ENCODE peak calls at places on chromosomes 13 and 19, in ten cellular contexts. L is ascending aorta, E is heart left ventricle, A is right cardiac atrium, R is gastrocnemius medialis, W is cardiac fibroblast, X is mesendoderm, U is astrocyte of the spinal cord, P is psoas muscle, D is bronchial epithelial cell. V is an unnamed sample.
A peak's percentile ranks its signal among the peaks of the same experiment; 100 is the strongest.

GRCh38 chr19:46181386-46181774 is 33.3 kb downstream of the IGFL2 start:
- DNase-seq in L (no peak), E (no peak), A (no peak), R (no peak), W (peak; percentile 19), X (no peak), U (peak; percentile 38), P (no peak), D (peak; percentile 38), V (no peak)

GRCh38 chr19:36222503-36222902 is 7.6 kb downstream of the ZNF146 start:
- DNase-seq in L (no peak), E (no peak), A (no peak), R (no peak), W (no peak), X (no peak), U (no peak), P (no peak), D (no peak), V (no peak)

GRCh38 chr19:54108496-54108895 is 5.8 kb downstream of the NDUFA3 start:
- DNase-seq in L (no peak), E (no peak), A (no peak), R (no peak), W (no peak), X (no peak), U (no peak), P (no peak), D (no peak), V (no peak)

GRCh38 chr13:109389892-109390345 is 396.5 kb downstream of the IRS2 start:
- DNase-seq in L (no peak), E (no peak), A (no peak), R (no peak), W (peak; percentile 56), X (no peak), U (no peak), P (no peak), D (peak; percentile 7), V (peak; percentile 48)

GRCh38 chr19:6616011-6616410 is 25.1 kb upstream of the CD70 start:
- DNase-seq in L (no peak), E (no peak), A (no peak), R (no peak), W (peak; percentile 34), X (no peak), U (peak; percentile 59), P (no peak), D (peak; percentile 78), V (peak; percentile 4)

GRCh38 chr19:41386442-41386841 is 10.1 kb downstream of the TMEM91 start:
- DNase-seq in L (no peak), E (no peak), A (no peak), R (no peak), W (peak; percentile 59), X (no peak), U (no peak), P (no peak), D (peak; percentile 59), V (no peak)

GRCh38 chr19:35261356-35262100 is 7.2 kb upstream of the USF2 start:
- DNase-seq in L (no peak), E (no peak), A (peak; percentile 8), R (no peak), W (no peak), X (no peak), U (no peak), P (peak; percentile 48), D (no peak), V (no peak)

GRCh38 chr19:5228932-5229777 is 111.5 kb downstream of the PTPRS start:
- DNase-seq in L (no peak), E (no peak), A (no peak), R (no peak), W (peak; percentile 13), X (no peak), U (no peak), P (no peak), D (no peak), V (peak; percentile 48)

GRCh38 chr19:35693835-35694599 is 10.3 kb upstream of the ZBTB32 start:
- DNase-seq in L (peak; percentile 24), E (peak; percentile 85), A (peak; percentile 88), R (peak; percentile 86), W (peak; percentile 90), X (peak; percentile 91), U (peak; percentile 67), P (peak; percentile 92), D (peak; percentile 71), V (peak; percentile 93)

GRCh38 chr13:91346848-91347211 is 657 bp upstream of the MIR17HG start:
- DNase-seq in L (no peak), E (no peak), A (no peak), R (peak; percentile 11), W (peak; percentile 4), X (peak; percentile 64), U (peak; percentile 32), P (no peak), D (peak; percentile 34), V (peak; percentile 31)

GRCh38 chr19:33703821-33704220 is 82.1 kb downstream of the CHST8 start:
- DNase-seq in L (no peak), E (no peak), A (no peak), R (no peak), W (no peak), X (no peak), U (no peak), P (no peak), D (no peak), V (no peak)

GRCh38 chr19:12838182-12838890 is at the start of gene MAST1:
- DNase-seq in L (no peak), E (no peak), A (peak; percentile 18), R (no peak), W (peak; percentile 29), X (peak; percentile 66), U (no peak), P (peak; percentile 51), D (no peak), V (peak; percentile 63)
- H3K4me3 ChIP-seq in L (peak within 1 kb of the TSS; percentile 49), E (peak within 1 kb of the TSS; percentile 43), A (peak within 1 kb of the TSS; percentile 38), R (no peak within 1 kb of the TSS), W (peak within 1 kb of the TSS; percentile 21), X (peak within 1 kb of the TSS; percentile 38), U (peak within 1 kb of the TSS; percentile 12), P (peak within 1 kb of the TSS; percentile 47), D (peak within 1 kb of the TSS; percentile 19), V (no peak within 1 kb of the TSS)

GRCh38 chr19:3402631-3403443 is 36.5 kb downstream of the NFIC start:
- DNase-seq in L (no peak), E (no peak), A (no peak), R (no peak), W (no peak), X (no peak), U (no peak), P (no peak), D (no peak), V (no peak)

GRCh38 chr19:3406571-3407111 is 40.3 kb downstream of the NFIC start:
- DNase-seq in L (no peak), E (no peak), A (no peak), R (no peak), W (no peak), X (no peak), U (no peak), P (peak; percentile 62), D (no peak), V (no peak)

GRCh38 chr19:3403489-3404323 is 37.3 kb downstream of the NFIC start:
- DNase-seq in L (peak; percentile 81), E (peak; percentile 93), A (peak; percentile 94), R (peak; percentile 94), W (peak; percentile 99), X (no peak), U (peak; percentile 97), P (peak; percentile 95), D (no peak), V (peak; percentile 84)

GRCh38 chr19:3404324-3405260 is 38.2 kb downstream of the NFIC start:
- DNase-seq in L (peak; percentile 55), E (peak; percentile 92), A (peak; percentile 94), R (peak; percentile 94), W (peak; percentile 93), X (no peak), U (peak; percentile 90), P (peak; percentile 96), D (peak; percentile 60), V (peak; percentile 69)

DNA sequence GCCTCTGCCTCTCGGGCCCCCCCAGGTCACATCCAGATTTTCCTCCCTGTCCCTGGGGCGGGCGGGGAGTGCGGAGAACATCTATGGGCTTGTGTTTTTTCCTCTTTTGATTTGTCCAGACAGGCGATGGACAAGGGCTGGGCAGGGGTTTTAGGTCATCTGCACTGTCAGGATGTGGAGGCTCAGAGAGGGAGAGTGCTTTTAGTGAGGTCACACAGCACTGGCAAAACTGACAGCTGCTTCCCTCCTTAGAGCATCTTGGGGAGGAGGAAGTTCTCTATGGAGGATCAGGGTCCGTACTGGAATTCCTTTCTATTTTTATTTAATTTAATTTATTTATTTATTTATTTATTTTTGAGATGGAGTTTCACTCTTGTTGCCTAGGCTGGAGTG is 38.9 kb downstream of the NFIC start:
- DNase-seq in L (no peak), E (no peak), A (no peak), R (no peak), W (no peak), X (no peak), U (no peak), P (no peak), D (no peak), V (no peak)
- H3K4me3 ChIP-seq in L (peak overlapping the region; percentile 60), E (peak overlapping the region; percentile 47), A (no peak overlapping the region), R (peak overlapping the region; percentile 59), W (no peak overlapping the region), X (no peak overlapping the region), U (no peak overlapping the region), P (peak overlapping the region; percentile 68), D (no peak overlapping the region), V (peak overlapping the region; percentile 68)

DNA sequence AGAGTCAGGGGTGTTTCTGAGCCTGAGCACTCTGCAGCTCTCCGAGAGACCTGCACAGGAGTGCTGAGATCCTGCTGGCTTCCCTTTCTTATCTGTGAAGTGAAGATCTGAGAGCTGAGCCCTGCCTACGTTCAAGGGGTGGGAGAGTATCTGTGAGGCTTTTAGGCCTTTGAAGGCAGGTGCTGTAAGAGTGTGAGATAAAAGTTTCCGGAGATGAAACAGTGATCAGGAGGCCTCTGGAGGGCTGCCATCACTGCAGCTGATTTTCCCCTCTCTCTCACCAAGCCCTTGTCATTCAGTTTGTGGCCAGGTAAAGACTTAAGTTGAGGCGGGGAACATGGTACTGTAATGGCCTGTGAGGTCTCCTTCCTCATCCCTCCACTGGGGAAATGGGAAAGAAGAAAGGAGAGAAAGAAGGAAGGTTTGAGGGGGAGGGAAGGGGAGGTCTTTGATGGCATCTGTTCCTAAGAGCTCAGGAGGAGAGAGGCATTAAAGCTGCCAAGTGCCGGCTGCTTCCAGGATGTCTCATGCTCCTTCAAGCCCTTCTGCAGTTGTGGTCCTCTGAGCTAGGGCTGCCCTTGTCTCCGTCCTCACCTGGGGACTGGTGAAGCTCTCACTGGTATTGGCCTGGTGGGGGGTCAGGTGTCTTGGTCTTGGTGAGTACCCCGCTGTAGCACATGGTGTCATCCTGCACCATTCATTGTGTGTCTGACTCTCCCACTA is 83.3 kb downstream of the AKAP11 start:
- DNase-seq in L (no peak), E (no peak), A (no peak), R (no peak), W (no peak), X (peak; percentile 11), U (peak; percentile 27), P (no peak), D (no peak), V (no peak)
- H3K4me3 ChIP-seq in L (no peak overlapping the region), E (no peak overlapping the region), A (no peak overlapping the region), R (no peak overlapping the region), W (no peak overlapping the region), X (no peak overlapping the region), U (no peak overlapping the region), P (no peak overlapping the region), D (no peak overlapping the region), V (no peak overlapping the region)

DNA sequence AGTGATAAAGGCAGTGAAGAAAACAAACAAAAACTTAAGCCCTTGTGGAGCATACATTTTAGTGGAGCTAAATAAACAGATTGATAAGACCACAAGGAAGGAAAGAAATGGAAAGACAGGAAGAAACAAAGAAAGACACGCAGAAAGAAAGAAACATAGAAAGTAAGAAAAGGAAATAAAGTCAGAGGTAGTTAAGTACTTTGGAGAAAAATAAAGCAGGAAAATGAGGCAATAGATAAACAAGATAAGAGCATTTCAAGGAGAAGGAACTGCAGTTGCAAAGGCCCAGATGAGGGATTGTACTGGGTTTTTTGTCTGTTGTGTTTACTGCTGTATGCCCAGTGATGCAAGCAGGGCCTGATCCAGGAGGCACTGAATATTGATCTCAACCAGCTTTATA is 1.0 kb downstream of the NFKBIB start:
- DNase-seq in L (no peak), E (no peak), A (no peak), R (no peak), W (peak; percentile 29), X (no peak), U (no peak), P (no peak), D (no peak), V (peak; percentile 36)
- H3K4me3 ChIP-seq in L (peak overlapping the region; percentile 94), E (peak overlapping the region; percentile 98), A (peak overlapping the region; percentile 70), R (peak overlapping the region; percentile 91), W (no peak overlapping the region), X (no peak overlapping the region), U (peak overlapping the region; percentile 77), P (peak overlapping the region; percentile 87), D (no peak overlapping the region), V (peak overlapping the region; percentile 98)